ENCODE peak calls at places on chromosome 18, in six cellular contexts. Y is cardiac fibroblast, H is heart left ventricle, W is cardiac muscle cell, C is vagina, Z is tibial nerve. I is an unnamed sample.
A peak's percentile ranks its signal among the peaks of the same experiment; 100 is the strongest.

GRCh38 chr18:9086015-9086414 is 16.5 kb upstream of the NDUFV2 start:
- DNase-seq in Y (no peak), H (no peak), W (no peak), C (no peak), Z (no peak), I (no peak)

GRCh38 chr18:77765468-77765867 is 515.8 kb downstream of the GALR1 start:
- DNase-seq in Y (no peak), H (no peak), W (peak; percentile 63), C (no peak), Z (no peak), I (peak; percentile 20)

GRCh38 chr18:73841661-73842060 is 306.0 kb downstream of the FBXO15 start:
- DNase-seq in Y (no peak), H (no peak), W (no peak), C (no peak), Z (no peak), I (no peak)

GRCh38 chr18:44961288-44961687 is 280.6 kb downstream of the SETBP1 start:
- DNase-seq in Y (no peak), H (no peak), W (no peak), C (peak; percentile 7), Z (no peak), I (no peak)

GRCh38 chr18:13543144-13543543 is 183.2 kb downstream of the FAM210A start:
- DNase-seq in Y (no peak), H (no peak), W (no peak), C (peak; percentile 64), Z (no peak), I (no peak)

GRCh38 chr18:10518595-10519273 is 7.1 kb upstream of the NAPG start:
- DNase-seq in Y (peak; percentile 71), H (no peak), W (peak; percentile 73), C (no peak), Z (peak; percentile 48), I (no peak)

GRCh38 chr18:57422313-57422872 is 12.8 kb upstream of the ONECUT2 start:
- DNase-seq in Y (no peak), H (no peak), W (no peak), C (no peak), Z (no peak), I (no peak)

GRCh38 chr18:77107218-77107815 is 25.3 kb downstream of the MBP start:
- DNase-seq in Y (peak; percentile 71), H (peak; percentile 53), W (no peak), C (no peak), Z (no peak), I (no peak)

GRCh38 chr18:35097763-35098162 is 56.5 kb downstream of the MAPRE2 start:
- DNase-seq in Y (no peak), H (no peak), W (no peak), C (no peak), Z (no peak), I (no peak)

GRCh38 chr18:58270396-58270795 is 226.4 kb downstream of the NEDD4L start:
- DNase-seq in Y (no peak), H (no peak), W (no peak), C (no peak), Z (no peak), I (no peak)

GRCh38 chr18:4765401-4765800 is 310.3 kb upstream of the DLGAP1 start:
- DNase-seq in Y (no peak), H (no peak), W (no peak), C (no peak), Z (no peak), I (no peak)

GRCh38 chr18:79882522-79883241 is 68.8 kb downstream of the SLC66A2 start:
- DNase-seq in Y (no peak), H (no peak), W (no peak), C (no peak), Z (no peak), I (no peak)

GRCh38 chr18:46169464-46169941 is 65.3 kb downstream of the HAUS1 start:
- DNase-seq in Y (peak; percentile 68), H (no peak), W (no peak), C (no peak), Z (no peak), I (no peak)

GRCh38 chr18:38563396-38563980 is 997.9 kb upstream of the CELF4 start:
- DNase-seq in Y (no peak), H (no peak), W (no peak), C (no peak), Z (no peak), I (no peak)

GRCh38 chr18:13868501-13869271 is 44.7 kb downstream of the MC5R start:
- DNase-seq in Y (no peak), H (no peak), W (peak; percentile 11), C (no peak), Z (no peak), I (no peak)

GRCh38 chr18:22230403-22231042 is 61.1 kb downstream of the GATA6 start:
- DNase-seq in Y (peak; percentile 68), H (no peak), W (no peak), C (no peak), Z (no peak), I (no peak)

GRCh38 chr18:9233771-9234440 is 97.3 kb downstream of the ANKRD12 start:
- DNase-seq in Y (no peak), H (no peak), W (no peak), C (no peak), Z (no peak), I (no peak)

DNA sequence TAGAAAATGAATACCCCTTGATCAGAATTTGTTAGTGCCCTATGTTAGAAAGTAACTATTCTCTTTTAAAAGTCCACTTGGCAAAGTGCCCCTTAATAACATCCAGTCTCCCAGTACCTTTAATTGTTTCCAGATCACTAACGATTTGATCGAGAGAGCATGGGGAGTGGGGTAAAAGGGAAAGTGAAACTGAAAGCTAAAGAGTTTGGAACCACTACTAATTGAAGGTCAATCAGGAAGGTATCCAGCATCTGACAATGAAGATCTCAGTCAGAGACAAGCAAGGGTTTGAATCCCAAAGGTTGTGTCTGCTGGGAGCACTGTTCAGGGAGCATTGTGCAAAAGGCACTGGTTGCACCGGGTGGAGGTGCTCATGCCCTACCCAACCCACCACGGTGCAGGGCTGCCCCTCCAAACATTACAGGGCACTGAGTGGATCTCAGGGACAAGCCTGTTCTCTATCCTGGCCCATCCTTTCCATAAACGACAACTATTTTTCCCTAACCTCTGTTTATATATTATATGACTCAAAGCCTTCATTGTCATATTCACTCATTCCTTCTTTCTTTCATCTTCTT is 14.6 kb upstream of the RIT2 start:
- DNase-seq in Y (no peak), H (no peak), W (no peak), C (no peak), Z (no peak), I (no peak)
- H3K4me3 ChIP-seq in Y (no peak overlapping the region), H (peak overlapping the region; percentile 45), W (no peak overlapping the region), C (peak overlapping the region; percentile 25), Z (peak overlapping the region; percentile 33), I (no peak overlapping the region)

GRCh38 chr18:36663312-36663711 is 165.5 kb downstream of the TPGS2 start:
- DNase-seq in Y (no peak), H (no peak), W (no peak), C (no peak), Z (no peak), I (no peak)

GRCh38 chr18:36665952-36666351 is 162.8 kb downstream of the TPGS2 start:
- DNase-seq in Y (no peak), H (no peak), W (no peak), C (no peak), Z (no peak), I (no peak)

GRCh38 chr18:36660311-36660710 is 168.5 kb downstream of the TPGS2 start:
- DNase-seq in Y (no peak), H (no peak), W (no peak), C (no peak), Z (no peak), I (no peak)

GRCh38 chr18:36658611-36659010 is 170.2 kb downstream of the TPGS2 start:
- DNase-seq in Y (no peak), H (no peak), W (no peak), C (no peak), Z (no peak), I (no peak)

DNA sequence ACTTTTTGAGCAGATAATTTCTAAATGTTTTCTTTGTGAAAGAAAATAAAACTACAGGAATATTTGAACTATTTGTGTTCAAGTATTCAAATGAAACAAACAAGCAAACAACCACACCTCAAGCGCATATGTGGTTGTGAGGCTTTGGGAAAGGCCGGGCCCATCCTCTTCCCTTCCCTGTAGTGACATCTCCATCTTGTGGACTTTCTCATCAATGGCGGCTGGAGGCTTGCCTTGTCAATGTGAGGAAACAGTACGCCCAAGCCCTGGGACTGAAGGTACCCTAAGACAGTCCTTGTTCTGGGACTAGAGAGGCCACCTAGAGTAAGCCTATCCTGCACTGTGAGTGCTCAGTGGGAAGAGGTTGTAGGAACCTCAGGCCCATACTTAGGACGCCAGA is 166.8 kb downstream of the TPGS2 start:
- DNase-seq in Y (peak; percentile 11), H (no peak), W (no peak), C (no peak), Z (no peak), I (no peak)
- TF ChIP-seq CTCF in Y (peak; percentile 4), H (no peak), W (peak; percentile 9), C (no peak), Z (no peak), I (no peak)

GRCh38 chr18:63321291-63321690 is 1.7 kb upstream of the BCL2 start:
- DNase-seq in Y (no peak), H (no peak), W (no peak), C (no peak), Z (no peak), I (no peak)

GRCh38 chr18:63319383-63320040 is at the start of gene BCL2:
- DNase-seq in Y (peak; percentile 42), H (peak; percentile 72), W (peak; percentile 52), C (no peak), Z (no peak), I (no peak)

GRCh38 chr18:63320041-63320689 is 596 bp upstream of the BCL2 start:
- DNase-seq in Y (peak; percentile 90), H (peak; percentile 91), W (peak; percentile 78), C (no peak), Z (peak; percentile 65), I (peak; percentile 91)

GRCh38 chr18:63322246-63322645 is 2.7 kb upstream of the BCL2 start:
- DNase-seq in Y (no peak), H (no peak), W (no peak), C (no peak), Z (no peak), I (no peak)

GRCh38 chr18:63320690-63321265 is 1.2 kb upstream of the BCL2 start:
- DNase-seq in Y (peak; percentile 63), H (peak; percentile 67), W (peak; percentile 43), C (no peak), Z (no peak), I (peak; percentile 75)
- H3K4me3 ChIP-seq in Y (peak overlapping the region; percentile 46), H (peak overlapping the region; percentile 69), W (peak overlapping the region; percentile 54), C (peak overlapping the region; percentile 63), Z (peak overlapping the region; percentile 83), I (peak overlapping the region; percentile 22)

DNA sequence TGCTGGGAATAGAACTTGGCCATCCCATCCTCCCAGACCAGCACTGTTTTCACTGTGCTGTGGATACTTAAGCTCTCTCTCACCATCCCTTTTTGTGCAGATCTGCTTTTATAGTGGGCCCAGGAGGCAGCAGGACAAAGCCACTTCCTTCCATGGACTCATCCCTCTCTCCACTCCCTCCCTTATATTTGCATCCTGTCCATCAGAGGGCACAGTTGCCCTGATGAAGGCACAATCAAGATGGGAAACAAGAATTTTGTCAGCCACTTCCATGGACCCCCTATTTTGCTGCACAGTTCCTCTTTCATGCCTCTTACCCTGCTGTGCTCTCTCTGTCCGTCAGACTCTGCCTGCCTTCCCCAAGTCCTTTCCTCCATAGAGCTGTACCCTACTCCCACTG is 338.7 kb downstream of the HRH4 start:
- DNase-seq in Y (no peak), H (no peak), W (no peak), C (no peak), Z (no peak), I (no peak)
- TF ChIP-seq CTCF in Y (no peak), H (no peak), W (no peak), C (no peak), Z (no peak), I (no peak)